ENCODE peak calls at places on chromosomes 12 and 14, in ten cellular contexts. O is MM.1S; D is NCI-H748 treated with DMSO at 0.1 percent for 48 hours; A is DMS153; P is kidney tubule cell; I is stimulated activated CD4-positive, alpha-beta T cell treated with anti-CD3 and anti-CD28 coated beads, Interleukin-12 subunit alpha, Interleukin-12 subunit beta, amount 100 ng/mL, for 4 hours; E is NCI-H146; X is AG09309; F is activated CD4-positive, CD25-positive, alpha-beta regulatory T cell; J is GM06990. H is an unnamed sample.

GRCh38 chr14:105249175-105250007 is 1.1 kb downstream of the BTBD6 start:
- DNase-seq in O (no peak), D (no peak), A (no peak), P (no peak), I (no peak), E (peak), X (no peak), F (no peak), J (no peak), H (no peak)

GRCh38 chr12:53754633-53755261 is 3.0 kb upstream of the CISTR start:
- DNase-seq in O (no peak), D (no peak), A (no peak), P (no peak), I (no peak), E (no peak), X (no peak), F (no peak), J (no peak), H (no peak)

GRCh38 chr12:2052861-2053674 is at the start of gene CACNA1C:
- DNase-seq in O (peak), D (peak), A (peak), P (peak), I (peak), E (peak), X (no peak), F (peak), J (no peak), H (peak)

GRCh38 chr12:31773223-31773750 is 44.5 kb upstream of the AMN1 start:
- DNase-seq in O (no peak), D (no peak), A (peak), P (no peak), I (no peak), E (peak), X (no peak), F (no peak), J (no peak), H (no peak)

GRCh38 chr12:69630191-69630590 is 19.5 kb upstream of the LRRC10 start:
- DNase-seq in O (no peak), D (no peak), A (no peak), P (peak), I (no peak), E (no peak), X (no peak), F (no peak), J (no peak), H (no peak)

GRCh38 chr12:124174949-124175348 is 119.9 kb upstream of the RFLNA start:
- DNase-seq in O (no peak), D (no peak), A (no peak), P (no peak), I (no peak), E (no peak), X (no peak), F (no peak), J (no peak), H (no peak)

GRCh38 chr14:20855652-20856291 is 35.4 kb upstream of the RNASE3 start:
- DNase-seq in O (peak), D (peak), A (no peak), P (peak), I (no peak), E (peak), X (no peak), F (no peak), J (peak), H (peak)

GRCh38 chr14:50312734-50313054 is 570 bp downstream of the DMAC2L start:
- DNase-seq in O (no peak), D (peak), A (peak), P (no peak), I (no peak), E (no peak), X (no peak), F (no peak), J (no peak), H (no peak)

GRCh38 chr12:16891673-16892072 is 285.7 kb upstream of the LMO3 start:
- DNase-seq in O (no peak), D (no peak), A (no peak), P (no peak), I (no peak), E (no peak), X (no peak), F (no peak), J (no peak), H (no peak)

GRCh38 chr12:39427360-39427808 is 15.5 kb downstream of the KIF21A start:
- DNase-seq in O (no peak), D (no peak), A (no peak), P (no peak), I (no peak), E (no peak), X (no peak), F (no peak), J (no peak), H (no peak)

GRCh38 chr12:22275847-22276246 is 58.7 kb downstream of the ST8SIA1 start:
- DNase-seq in O (no peak), D (no peak), A (no peak), P (peak), I (no peak), E (no peak), X (peak), F (no peak), J (no peak), H (no peak)

GRCh38 chr14:54857830-54858269 is 44.8 kb downstream of the GCH1 start:
- DNase-seq in O (no peak), D (no peak), A (no peak), P (no peak), I (no peak), E (no peak), X (no peak), F (no peak), J (peak), H (no peak)

GRCh38 chr12:122944588-122944987 is 21.7 kb downstream of the ABCB9 start:
- DNase-seq in O (no peak), D (no peak), A (no peak), P (peak), I (no peak), E (no peak), X (no peak), F (no peak), J (no peak), H (no peak)

GRCh38 chr12:7015555-7016370 is 2.5 kb downstream of the LPCAT3 start:
- DNase-seq in O (no peak), D (no peak), A (no peak), P (no peak), I (no peak), E (no peak), X (no peak), F (no peak), J (no peak), H (no peak)

GRCh38 chr12:96258451-96258933 is 64.3 kb downstream of the ELK3 start:
- DNase-seq in O (no peak), D (no peak), A (peak), P (no peak), I (no peak), E (peak), X (peak), F (no peak), J (no peak), H (no peak)

GRCh38 chr12:71440393-71441349 is 1.1 kb downstream of the LGR5 start:
- DNase-seq in O (no peak), D (no peak), A (no peak), P (no peak), I (no peak), E (peak), X (no peak), F (no peak), J (no peak), H (no peak)

GRCh38 chr12:75459755-75460154 is 20.8 kb upstream of the GLIPR1 start:
- DNase-seq in O (no peak), D (no peak), A (no peak), P (no peak), I (no peak), E (no peak), X (no peak), F (no peak), J (no peak), H (no peak)

GRCh38 chr12:24045816-24046257 is 96.4 kb upstream of the SOX5 start:
- DNase-seq in O (peak), D (no peak), A (no peak), P (peak), I (no peak), E (no peak), X (no peak), F (no peak), J (no peak), H (no peak)

GRCh38 chr12:81520064-81520945 is 238.8 kb downstream of the PPFIA2 start:
- DNase-seq in O (peak), D (no peak), A (no peak), P (peak), I (no peak), E (no peak), X (no peak), F (no peak), J (no peak), H (no peak)

GRCh38 chr12:117098361-117099217 is 627 bp downstream of the TESC start:
- DNase-seq in O (no peak), D (no peak), A (no peak), P (peak), I (peak), E (peak), X (no peak), F (no peak), J (peak), H (peak)

GRCh38 chr12:9761407-9761736 is 671 bp upstream of the CD69 start:
- DNase-seq in O (no peak), D (no peak), A (no peak), P (peak), I (no peak), E (no peak), X (no peak), F (no peak), J (no peak), H (no peak)

GRCh38 chr12:118185602-118186397 is 49.9 kb downstream of the PEBP1 start:
- DNase-seq in O (no peak), D (no peak), A (no peak), P (no peak), I (no peak), E (no peak), X (no peak), F (no peak), J (no peak), H (no peak)

GRCh38 chr12:48917857-48918537 is 7.3 kb downstream of the FKBP11 start:
- DNase-seq in O (peak), D (no peak), A (no peak), P (no peak), I (peak), E (no peak), X (no peak), F (peak), J (no peak), H (peak)

H was measured in activated CD4-positive, alpha-beta T cell treated with anti-CD3 and anti-CD28 coated beads, Interleukin-2, amount 50 U/mL, for 48 hours.